ENCODE peak calls at places on chromosomes 13 and 19, in seven cellular contexts. E is AG04449, U is left lung, R is suprapubic skin, M is body of pancreas, P is MCF 10A, W is uterus. I is an unnamed sample.

GRCh38 chr13:101415358-101416174 is 742 bp downstream of the NALCN start:
- DNase-seq in E (no peak), U (peak), R (no peak), M (no peak), P (no peak), W (no peak), I (no peak)

GRCh38 chr19:35468637-35469036 is 20.6 kb downstream of the FFAR2 start:
- DNase-seq in E (peak), U (peak), R (no peak), M (peak), P (peak), W (no peak), I (peak)

GRCh38 chr19:871446-872265 is 12.2 kb downstream of the CFD start:
- DNase-seq in E (no peak), U (no peak), R (no peak), M (no peak), P (peak), W (no peak), I (peak)

GRCh38 chr19:57559008-57559403 is 657 bp downstream of the ZNF550 start:
- DNase-seq in E (no peak), U (no peak), R (no peak), M (no peak), P (peak), W (no peak), I (peak)

GRCh38 chr19:2235396-2236284 is 489 bp downstream of the PLEKHJ1 start:
- DNase-seq in E (no peak), U (no peak), R (no peak), M (peak), P (no peak), W (no peak), I (no peak)

GRCh38 chr13:110044521-110045200 is 258.3 kb upstream of the IRS2 start:
- DNase-seq in E (peak), U (no peak), R (no peak), M (no peak), P (no peak), W (no peak), I (no peak)

GRCh38 chr13:26605845-26606244 is 48.4 kb downstream of the WASF3 start:
- DNase-seq in E (no peak), U (no peak), R (no peak), M (no peak), P (no peak), W (no peak), I (no peak)

GRCh38 chr13:61123533-61124269 is 291.9 kb downstream of the PCDH20 start:
- DNase-seq in E (no peak), U (no peak), R (no peak), M (no peak), P (no peak), W (no peak), I (no peak)

GRCh38 chr19:17797397-17798201 is 2.7 kb downstream of the B3GNT3 start:
- DNase-seq in E (no peak), U (no peak), R (no peak), M (peak), P (peak), W (no peak), I (no peak)

GRCh38 chr19:30708416-30708815 is 336.2 kb downstream of the ZNF536 start:
- DNase-seq in E (no peak), U (no peak), R (no peak), M (no peak), P (no peak), W (no peak), I (peak)

GRCh38 chr13:98232456-98232855 is 55.4 kb upstream of the RNF113B start:
- DNase-seq in E (no peak), U (no peak), R (no peak), M (no peak), P (no peak), W (no peak), I (no peak)

GRCh38 chr13:45393941-45394570 is 24.1 kb downstream of the SLC25A30 start:
- DNase-seq in E (no peak), U (no peak), R (no peak), M (peak), P (peak), W (peak), I (no peak)

DNA sequence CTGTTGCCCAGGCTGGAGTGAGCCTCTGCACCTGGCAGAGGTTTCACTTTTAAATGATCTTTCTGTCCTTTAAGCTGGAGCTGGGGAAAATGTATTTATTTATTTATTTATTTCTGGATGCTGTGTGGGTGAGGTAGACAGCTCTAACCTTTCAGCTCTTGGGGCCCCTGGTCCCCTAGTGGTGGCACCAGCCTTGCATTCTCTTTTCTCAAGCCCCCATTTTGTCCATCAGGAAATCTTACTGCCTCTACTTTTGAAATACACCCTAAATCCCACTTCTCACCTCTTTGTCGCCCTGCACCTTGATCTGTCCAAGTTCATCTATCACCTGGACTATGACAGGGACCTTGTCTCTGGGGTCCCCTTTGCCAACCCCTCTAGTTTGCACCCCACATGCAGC is 2.1 kb upstream of the B9D2 start:
- DNase-seq in E (no peak), U (no peak), R (no peak), M (no peak), P (no peak), W (no peak), I (no peak)
- TF ChIP-seq CTCF in E (no peak), U (no peak), R (no peak), M (no peak), P (peak), W (no peak), I (no peak)

GRCh38 chr13:113796211-113796875 is 37.3 kb downstream of the TMEM255B start:
- DNase-seq in E (no peak), U (no peak), R (no peak), M (no peak), P (no peak), W (no peak), I (peak)
- TF ChIP-seq CTCF in E (no peak), U (no peak), R (no peak), M (no peak), P (no peak), W (no peak), I (no peak)

DNA sequence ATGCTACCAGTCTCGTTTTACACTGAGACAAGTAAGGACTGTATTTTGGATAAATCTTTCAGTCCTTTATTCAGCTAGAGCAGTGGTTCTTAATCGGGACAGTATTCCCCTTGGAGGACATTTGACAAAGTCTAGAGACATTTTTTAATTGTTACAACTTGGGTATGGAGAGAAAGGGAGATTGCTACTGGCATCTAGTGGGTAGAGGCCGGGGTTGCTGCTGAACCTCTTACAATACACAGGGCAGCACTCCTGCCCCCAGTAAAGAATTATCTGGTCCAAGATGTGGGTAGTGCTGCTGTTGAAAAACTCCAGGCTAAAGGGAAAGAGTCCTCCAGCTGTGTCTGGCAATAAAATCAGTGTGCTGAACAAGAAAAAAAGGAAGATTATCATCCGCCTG is 334.8 kb downstream of the SLC7A1 start:
- DNase-seq in E (no peak), U (no peak), R (no peak), M (no peak), P (no peak), W (no peak), I (no peak)
- TF ChIP-seq CTCF in E (no peak), U (no peak), R (no peak), M (no peak), P (no peak), W (no peak), I (no peak)

GRCh38 chr13:85261757-85262346 is 537.4 kb downstream of the SLITRK6 start:
- DNase-seq in E (no peak), U (no peak), R (no peak), M (no peak), P (peak), W (no peak), I (no peak)
- TF ChIP-seq CTCF in E (peak), U (no peak), R (no peak), M (no peak), P (peak), W (no peak), I (no peak)

GRCh38 chr19:50490411-50490811 is 13.8 kb upstream of the GARIN5A start:
- DNase-seq in E (no peak), U (peak), R (no peak), M (no peak), P (no peak), W (no peak), I (peak)

GRCh38 chr19:50485284-50485955 is 8.8 kb upstream of the GARIN5A start:
- DNase-seq in E (no peak), U (peak), R (no peak), M (no peak), P (no peak), W (no peak), I (peak)

GRCh38 chr19:50489461-50490011 is 12.9 kb upstream of the GARIN5A start:
- DNase-seq in E (no peak), U (no peak), R (no peak), M (no peak), P (no peak), W (no peak), I (peak)

GRCh38 chr19:50488795-50489194 is 12.1 kb upstream of the GARIN5A start:
- DNase-seq in E (no peak), U (no peak), R (no peak), M (no peak), P (no peak), W (no peak), I (peak)

DNA sequence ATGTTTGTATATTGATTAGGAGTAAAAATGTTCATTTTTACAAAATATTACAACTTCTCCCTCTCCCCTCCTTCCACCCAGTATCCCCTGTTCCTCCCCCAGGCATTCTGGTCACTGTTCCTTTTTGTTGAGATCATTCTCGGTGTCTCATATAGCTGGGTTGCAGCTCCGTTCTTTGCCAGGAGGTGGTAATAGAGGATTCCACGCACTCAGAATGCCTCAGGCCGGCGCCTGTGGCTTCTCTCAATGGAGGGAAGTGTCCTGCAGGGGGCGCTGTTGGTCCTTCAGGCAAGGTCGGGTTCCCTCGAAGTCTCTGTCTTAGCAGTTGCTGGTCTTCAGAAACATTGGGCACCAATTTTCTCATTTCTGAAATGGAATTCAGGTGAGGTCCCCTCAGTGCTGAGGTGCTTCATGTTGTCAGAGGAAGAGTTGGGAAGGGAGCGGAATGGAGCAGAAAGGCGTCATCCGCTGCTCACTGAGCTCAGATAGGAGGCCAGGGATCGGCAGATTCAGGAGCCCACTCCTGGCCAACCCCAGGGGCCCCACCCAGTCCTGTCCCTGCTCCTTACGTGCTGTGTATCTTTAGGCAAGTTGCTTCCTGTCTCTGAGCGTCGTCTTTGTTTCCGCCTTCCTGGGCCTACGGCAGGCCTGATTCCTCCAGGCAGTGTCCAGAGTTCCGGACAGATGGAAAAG is 10.3 kb upstream of the GARIN5A start:
- DNase-seq in E (no peak), U (peak), R (no peak), M (no peak), P (peak), W (no peak), I (peak)
- TF ChIP-seq CTCF in E (peak), U (peak), R (no peak), M (no peak), P (peak), W (no peak), I (peak)

GRCh38 chr13:50634339-50634738 is 209.2 kb downstream of the DLEU7 start:
- DNase-seq in E (no peak), U (no peak), R (no peak), M (no peak), P (no peak), W (no peak), I (no peak)

GRCh38 chr13:50631041-50631440 is 212.5 kb downstream of the DLEU7 start:
- DNase-seq in E (no peak), U (no peak), R (no peak), M (no peak), P (no peak), W (no peak), I (no peak)

GRCh38 chr13:50636007-50636704 is 207.3 kb downstream of the DLEU7 start:
- DNase-seq in E (no peak), U (no peak), R (no peak), M (no peak), P (no peak), W (no peak), I (no peak)

GRCh38 chr13:50635504-50635903 is 208.0 kb downstream of the DLEU7 start:
- DNase-seq in E (no peak), U (no peak), R (peak), M (peak), P (no peak), W (peak), I (no peak)
- TF ChIP-seq CTCF in E (no peak), U (no peak), R (no peak), M (no peak), P (no peak), W (no peak), I (no peak)

DNA sequence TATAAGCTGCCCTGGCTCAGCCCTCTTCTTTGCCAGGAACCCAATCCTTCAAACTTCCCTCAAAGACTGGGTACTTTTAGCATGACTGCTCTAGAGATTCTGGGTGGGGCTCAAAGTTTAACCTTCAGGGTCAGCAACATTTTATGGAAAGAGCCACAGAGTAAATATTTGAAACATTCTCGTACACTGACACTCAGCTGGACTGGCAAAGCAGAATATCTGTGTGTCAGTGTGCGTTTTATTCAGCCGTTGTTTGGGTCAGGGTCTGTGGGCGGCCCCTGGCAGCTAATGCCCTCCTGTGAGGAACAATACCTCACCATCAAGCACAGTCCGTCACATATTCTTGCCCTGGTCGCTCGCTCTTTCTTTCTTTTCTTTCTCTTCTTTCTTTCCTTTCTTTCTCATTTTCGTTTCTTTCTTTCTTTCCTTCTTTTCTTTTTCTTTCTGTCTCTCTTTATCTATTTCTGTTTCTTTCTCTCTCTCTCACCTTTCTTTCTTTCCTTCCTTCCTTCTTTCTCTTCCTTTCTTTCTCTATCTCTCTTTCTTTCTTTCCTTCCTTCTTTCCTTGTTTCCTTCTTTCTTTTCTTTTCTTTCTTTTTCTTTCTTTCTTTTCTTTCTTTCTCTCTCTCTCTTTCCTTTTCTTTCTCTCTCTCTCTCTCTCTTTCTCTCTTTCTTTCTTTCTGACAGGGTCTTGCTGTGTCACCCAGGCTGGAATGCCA is 10.7 kb downstream of the DPRX start:
- DNase-seq in E (no peak), U (no peak), R (no peak), M (no peak), P (no peak), W (no peak), I (no peak)
- TF ChIP-seq CTCF in E (no peak), U (no peak), R (no peak), M (no peak), P (no peak), W (no peak), I (no peak)